ENCODE peak calls at places on chromosomes 4 and X, in five cellular contexts. H is GM12865, U is OCI-LY7, T is MM.1S, D is mucosa of descending colon. R is an unnamed sample.

GRCh38 chr4:138702471-138702870 is 313.1 kb upstream of the NOCT start:
- DNase-seq in U (no peak), T (no peak), H (no peak), D (no peak), R (no peak)

GRCh38 chr4:81042578-81043365 is 12.3 kb downstream of the BMP3 start:
- DNase-seq in T (no peak), D (no peak), U (no peak), H (no peak), R (no peak)

GRCh38 chrX:23673108-23673507 is 5.8 kb downstream of the PRDX4 start:
- DNase-seq in U (no peak), D (no peak), H (no peak), T (no peak), R (no peak)

GRCh38 chrX:18426004-18426320 is 554 bp downstream of the CDKL5 start:
- DNase-seq in H (peak), U (no peak), D (no peak), T (no peak), R (no peak)

GRCh38 chrX:55099162-55099561 is 10.3 kb downstream of the PAGE2 start:
- DNase-seq in D (no peak), T (no peak), H (no peak), U (no peak), R (no peak)

GRCh38 chr4:2441393-2442174 is 22.8 kb downstream of the CFAP99 start:
- DNase-seq in H (peak), D (peak), U (peak), T (peak), R (peak)

GRCh38 chrX:65392284-65392683 is 142.3 kb downstream of the LAS1L start:
- DNase-seq in T (no peak), U (no peak), D (no peak), H (no peak), R (no peak)

GRCh38 chrX:43815209-43815608 is 67.0 kb downstream of the MAOB start:
- DNase-seq in U (no peak), T (no peak), H (no peak), D (no peak), R (no peak)

GRCh38 chrX:23667239-23668177 is at the start of gene PRDX4:
- DNase-seq in D (peak), U (peak), T (peak), H (peak), R (peak)

GRCh38 chrX:9765737-9766098 is at the start of gene GPR143:
- DNase-seq in T (no peak), D (no peak), H (no peak), U (no peak), R (no peak)

GRCh38 chr4:174010547-174010946 is 272.9 kb downstream of the FBXO8 start:
- DNase-seq in H (no peak), D (no peak), T (no peak), U (no peak), R (no peak)

GRCh38 chrX:71623714-71624113 is 5.4 kb upstream of the CXCR3 start:
- DNase-seq in U (no peak), D (peak), H (peak), T (no peak), R (no peak)

GRCh38 chr4:163048447-163048846 is 118.2 kb downstream of the NAF1 start:
- DNase-seq in D (no peak), T (peak), U (peak), H (peak), R (no peak)

GRCh38 chr4:2598661-2599654 is 62.5 kb downstream of the FAM193A start:
- DNase-seq in D (no peak), H (peak), U (peak), T (peak), R (peak)

GRCh38 chr4:94741304-94741703 is 16.5 kb upstream of the BMPR1B start:
- DNase-seq in T (no peak), U (no peak), D (no peak), H (no peak), R (no peak)

GRCh38 chrX:122913764-122914163 is 270.3 kb upstream of the GRIA3 start:
- DNase-seq in U (no peak), T (no peak), H (no peak), D (no peak), R (no peak)

GRCh38 chr4:38691251-38692008 is 27.4 kb downstream of the KLF3 start:
- DNase-seq in U (no peak), D (no peak), H (no peak), T (no peak), R (no peak)

GRCh38 chr4:76654796-76655195 is 219.8 kb downstream of the SHROOM3 start:
- DNase-seq in T (no peak), U (no peak), H (no peak), D (no peak), R (no peak)

GRCh38 chrX:153459976-153460375 is 10.4 kb downstream of the HAUS7 start:
- DNase-seq in T (no peak), U (no peak), D (no peak), H (no peak), R (no peak)

GRCh38 chr4:6493668-6494304 is 21.4 kb upstream of the PPP2R2C start:
- DNase-seq in H (no peak), U (no peak), T (no peak), D (no peak), R (no peak)

GRCh38 chr4:1211371-1211770 is 37.6 kb downstream of the CTBP1 start:
- DNase-seq in H (no peak), U (no peak), D (no peak), T (no peak), R (no peak)

GRCh38 chr4:57193996-57194675 is 84.0 kb upstream of the IGFBP7 start:
- DNase-seq in U (no peak), T (no peak), D (no peak), H (no peak), R (no peak)

GRCh38 chr4:15982833-15983528 is 20.0 kb upstream of the FGFBP2 start:
- DNase-seq in U (no peak), T (no peak), D (no peak), H (no peak), R (no peak)

GRCh38 chr4:536351-536972 is 37.5 kb downstream of the PIGG start:
- DNase-seq in T (no peak), H (no peak), U (no peak), D (no peak), R (no peak)

GRCh38 chrX:49999048-49999447 is 76.7 kb downstream of the CLCN5 start:
- DNase-seq in H (no peak), T (no peak), U (no peak), D (no peak), R (no peak)

GRCh38 chr4:1451106-1451751 is 45.0 kb upstream of the NKX1-1 start:
- DNase-seq in U (no peak), D (no peak), T (no peak), H (no peak), R (no peak)

GRCh38 chr4:2697995-2698414 is 58.1 kb downstream of the TNIP2 start:
- DNase-seq in T (no peak), H (no peak), U (no peak), D (no peak), R (no peak)

GRCh38 chr4:186685744-186686143 is 37.9 kb downstream of the FAT1 start:
- DNase-seq in T (no peak), U (no peak), D (no peak), H (no peak), R (no peak)

GRCh38 chr4:3476341-3476747 is 13.2 kb downstream of the DOK7 start:
- DNase-seq in H (no peak), T (no peak), D (peak), U (no peak), R (no peak)

GRCh38 chrX:149274516-149275105 is 230.5 kb downstream of the IDS start:
- DNase-seq in T (no peak), D (no peak), U (no peak), H (no peak), R (no peak)

GRCh38 chrX:38236901-38237615 is 16.4 kb upstream of the SRPX start:
- DNase-seq in U (no peak), T (no peak), H (no peak), D (no peak), R (no peak)

GRCh38 chrX:40719218-40719617 is 16.1 kb downstream of the MED14 start:
- DNase-seq in U (no peak), H (no peak), T (no peak), D (no peak), R (no peak)

GRCh38 chr4:1512081-1512737 is 106.0 kb upstream of the NKX1-1 start:
- DNase-seq in H (no peak), T (no peak), U (no peak), D (no peak), R (no peak)

GRCh38 chrX:9456250-9457074 is 8.4 kb upstream of the TBL1X start:
- DNase-seq in H (no peak), D (no peak), U (no peak), T (peak), R (no peak)

GRCh38 chr4:89954906-89955305 is 60.3 kb downstream of the MMRN1 start:
- DNase-seq in D (no peak), T (no peak), H (no peak), U (no peak), R (no peak)

GRCh38 chr4:89952458-89952857 is 57.8 kb downstream of the MMRN1 start:
- DNase-seq in H (no peak), U (no peak), T (no peak), D (no peak), R (no peak)

GRCh38 chr4:89949782-89950387 is 55.2 kb downstream of the MMRN1 start:
- DNase-seq in T (peak), U (no peak), D (no peak), H (no peak), R (no peak)
- TF ChIP-seq CTCF in T (peak), U (peak), D (no peak), H (peak), R (no peak)

GRCh38 chrX:101417190-101417589 is 9.2 kb downstream of the HNRNPH2 start:
- DNase-seq in D (no peak), U (no peak), H (no peak), T (no peak), R (no peak)
- H3K4me3 ChIP-seq in D (no peak), U (no peak), H (no peak), T (no peak), R (no peak)

GRCh38 chrX:123976671-123977316 is 15.3 kb downstream of the STAG2 start:
- DNase-seq in U (peak), T (no peak), D (no peak), H (no peak), R (no peak)
- TF ChIP-seq CTCF in U (peak), T (peak), D (no peak), H (no peak), R (no peak)

GRCh38 chr4:142419712-142420111 is 426.4 kb downstream of the INPP4B start:
- DNase-seq in U (no peak), T (no peak), H (no peak), D (no peak), R (no peak)
- H3K4me3 ChIP-seq in U (no peak), T (no peak), H (no peak), D (no peak), R (no peak)

DNA sequence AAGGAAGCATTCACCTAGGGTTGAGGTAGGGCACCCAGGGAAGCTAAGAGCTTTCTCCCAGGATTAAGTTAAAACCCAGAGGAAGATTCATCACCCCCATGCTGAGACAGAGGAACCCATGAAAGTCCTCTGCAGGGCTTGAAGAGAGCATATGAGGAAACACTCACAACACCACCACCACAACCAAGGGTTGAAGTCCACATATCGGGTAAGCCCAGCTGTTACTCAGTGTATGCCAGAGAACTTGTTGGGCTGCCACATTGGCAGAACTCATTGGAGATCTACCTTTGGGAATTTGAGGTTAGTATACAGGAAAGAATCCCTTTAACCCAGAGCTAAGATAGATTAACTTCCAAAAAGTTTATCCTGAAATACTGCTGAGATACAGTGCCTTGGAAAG is 75.1 kb downstream of the INTS6L start:
- DNase-seq in U (no peak), D (no peak), H (no peak), T (no peak), R (no peak)
- TF ChIP-seq CTCF in U (no peak), D (no peak), H (no peak), T (no peak), R (no peak)

GRCh38 chr4:48031802-48032525 is 15.4 kb downstream of the NIPAL1 start:
- DNase-seq in T (no peak), U (no peak), D (no peak), H (no peak), R (no peak)
- H3K4me3 ChIP-seq in T (no peak), U (no peak), D (no peak), H (no peak), R (no peak)

DNA sequence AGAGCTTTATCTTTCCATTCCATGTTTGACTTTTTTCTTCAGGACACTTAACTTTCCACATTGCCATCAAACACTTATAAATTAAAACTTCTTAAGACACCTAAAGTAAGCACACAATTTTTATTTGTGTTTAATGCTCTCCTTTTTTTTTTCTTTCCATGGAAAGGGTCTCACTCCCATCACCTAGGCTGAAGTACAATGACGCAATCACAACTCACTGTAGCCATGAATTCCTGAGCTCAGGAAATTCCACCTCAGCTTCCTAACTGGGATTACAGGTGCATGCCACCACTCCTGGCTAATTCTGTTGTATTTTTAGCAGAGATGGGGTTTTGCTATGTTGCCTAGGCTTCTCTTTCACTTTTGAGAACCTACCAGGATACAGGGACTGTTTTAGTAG is 7.3 kb downstream of the SMR3A start:
- DNase-seq in D (no peak), H (no peak), U (no peak), T (no peak), R (no peak)
- TF ChIP-seq CTCF in D (no peak), H (no peak), U (no peak), T (no peak), R (no peak)

GRCh38 chr4:183407128-183407585 is 37.3 kb upstream of the CDKN2AIP start:
- DNase-seq in T (peak), D (peak), U (peak), H (peak), R (no peak)
- H3K4me3 ChIP-seq in T (peak), D (no peak), U (peak), H (peak), R (peak)